ENCODE peak calls at places on chromosomes 5 and 9, in ten cellular contexts. One of them, this sample, is unnamed.

GRCh38 chr5:9354336-9355081 is 191.4 kb downstream of the SEMA5A start:
- DNase-seq in upper lobe of right lung: no peak
- DNase-seq in dermis microvascular lymphatic vessel endothelial cell: no peak
- DNase-seq in fibroblast of lung: no peak
- DNase-seq in RCC 7860: no peak
- DNase-seq in HT-29: no peak
- DNase-seq in NCI-H510A treated with DMSO at 0.1 percent for 48 hours: no peak
- DNase-seq in progenitor cell of endocrine pancreas: no peak
- DNase-seq in ovary: no peak
- DNase-seq in stimulated activated CD4-positive, alpha-beta T cell treated with anti-CD3 and anti-CD28 coated beads, Interleukin-2, amount 100 ng/mL, for 48 hours: no peak
- DNase-seq in this sample: no peak

GRCh38 chr5:109911731-109912130 is 222.0 kb downstream of the MAN2A1 start:
- DNase-seq in progenitor cell of endocrine pancreas: no peak
- DNase-seq in upper lobe of right lung: no peak
- DNase-seq in RCC 7860: no peak
- DNase-seq in dermis microvascular lymphatic vessel endothelial cell: no peak
- DNase-seq in fibroblast of lung: peak; percentile 51
- DNase-seq in ovary: no peak
- DNase-seq in stimulated activated CD4-positive, alpha-beta T cell treated with anti-CD3 and anti-CD28 coated beads, Interleukin-2, amount 100 ng/mL, for 48 hours: no peak
- DNase-seq in NCI-H510A treated with DMSO at 0.1 percent for 48 hours: no peak
- DNase-seq in HT-29: no peak
- DNase-seq in this sample: no peak

GRCh38 chr5:96377167-96377566 is 55.9 kb downstream of the PCSK1 start:
- DNase-seq in upper lobe of right lung: no peak
- DNase-seq in progenitor cell of endocrine pancreas: no peak
- DNase-seq in stimulated activated CD4-positive, alpha-beta T cell treated with anti-CD3 and anti-CD28 coated beads, Interleukin-2, amount 100 ng/mL, for 48 hours: no peak
- DNase-seq in HT-29: no peak
- DNase-seq in ovary: no peak
- DNase-seq in dermis microvascular lymphatic vessel endothelial cell: no peak
- DNase-seq in RCC 7860: no peak
- DNase-seq in NCI-H510A treated with DMSO at 0.1 percent for 48 hours: no peak
- DNase-seq in fibroblast of lung: peak; percentile 15
- DNase-seq in this sample: no peak

GRCh38 chr9:93193373-93193725 is 9.4 kb downstream of the WNK2 start:
- DNase-seq in NCI-H510A treated with DMSO at 0.1 percent for 48 hours: peak; percentile 73
- DNase-seq in ovary: no peak
- DNase-seq in fibroblast of lung: no peak
- DNase-seq in RCC 7860: no peak
- DNase-seq in stimulated activated CD4-positive, alpha-beta T cell treated with anti-CD3 and anti-CD28 coated beads, Interleukin-2, amount 100 ng/mL, for 48 hours: no peak
- DNase-seq in HT-29: peak; percentile 55
- DNase-seq in upper lobe of right lung: no peak
- DNase-seq in progenitor cell of endocrine pancreas: peak; percentile 49
- DNase-seq in dermis microvascular lymphatic vessel endothelial cell: no peak
- DNase-seq in this sample: no peak

GRCh38 chr5:121748690-121749089 is 103.0 kb upstream of the FTMT start:
- DNase-seq in fibroblast of lung: no peak
- DNase-seq in dermis microvascular lymphatic vessel endothelial cell: no peak
- DNase-seq in upper lobe of right lung: no peak
- DNase-seq in RCC 7860: no peak
- DNase-seq in NCI-H510A treated with DMSO at 0.1 percent for 48 hours: no peak
- DNase-seq in stimulated activated CD4-positive, alpha-beta T cell treated with anti-CD3 and anti-CD28 coated beads, Interleukin-2, amount 100 ng/mL, for 48 hours: no peak
- DNase-seq in HT-29: no peak
- DNase-seq in progenitor cell of endocrine pancreas: no peak
- DNase-seq in ovary: no peak
- DNase-seq in this sample: no peak

GRCh38 chr5:169290895-169291294 is 10.0 kb downstream of the SLIT3 start:
- DNase-seq in dermis microvascular lymphatic vessel endothelial cell: no peak
- DNase-seq in NCI-H510A treated with DMSO at 0.1 percent for 48 hours: peak; percentile 5
- DNase-seq in HT-29: no peak
- DNase-seq in stimulated activated CD4-positive, alpha-beta T cell treated with anti-CD3 and anti-CD28 coated beads, Interleukin-2, amount 100 ng/mL, for 48 hours: no peak
- DNase-seq in ovary: no peak
- DNase-seq in upper lobe of right lung: no peak
- DNase-seq in progenitor cell of endocrine pancreas: no peak
- DNase-seq in RCC 7860: peak; percentile 27
- DNase-seq in fibroblast of lung: peak; percentile 52
- DNase-seq in this sample: no peak

GRCh38 chr5:28678899-28679298 is 1640.5 kb upstream of the CDH9 start:
- DNase-seq in stimulated activated CD4-positive, alpha-beta T cell treated with anti-CD3 and anti-CD28 coated beads, Interleukin-2, amount 100 ng/mL, for 48 hours: no peak
- DNase-seq in NCI-H510A treated with DMSO at 0.1 percent for 48 hours: no peak
- DNase-seq in progenitor cell of endocrine pancreas: no peak
- DNase-seq in ovary: no peak
- DNase-seq in RCC 7860: no peak
- DNase-seq in HT-29: no peak
- DNase-seq in upper lobe of right lung: no peak
- DNase-seq in dermis microvascular lymphatic vessel endothelial cell: no peak
- DNase-seq in fibroblast of lung: no peak
- DNase-seq in this sample: no peak

GRCh38 chr5:93385665-93386064 is 195.4 kb downstream of the NR2F1-AS1 start:
- DNase-seq in RCC 7860: no peak
- DNase-seq in ovary: no peak
- DNase-seq in HT-29: no peak
- DNase-seq in NCI-H510A treated with DMSO at 0.1 percent for 48 hours: no peak
- DNase-seq in dermis microvascular lymphatic vessel endothelial cell: no peak
- DNase-seq in fibroblast of lung: peak; percentile 72
- DNase-seq in upper lobe of right lung: no peak
- DNase-seq in stimulated activated CD4-positive, alpha-beta T cell treated with anti-CD3 and anti-CD28 coated beads, Interleukin-2, amount 100 ng/mL, for 48 hours: no peak
- DNase-seq in progenitor cell of endocrine pancreas: no peak
- DNase-seq in this sample: no peak

GRCh38 chr5:83066548-83067110 is 10.6 kb downstream of the TMEM167A start:
- DNase-seq in stimulated activated CD4-positive, alpha-beta T cell treated with anti-CD3 and anti-CD28 coated beads, Interleukin-2, amount 100 ng/mL, for 48 hours: no peak
- DNase-seq in upper lobe of right lung: no peak
- DNase-seq in dermis microvascular lymphatic vessel endothelial cell: no peak
- DNase-seq in progenitor cell of endocrine pancreas: no peak
- DNase-seq in NCI-H510A treated with DMSO at 0.1 percent for 48 hours: no peak
- DNase-seq in fibroblast of lung: no peak
- DNase-seq in ovary: no peak
- DNase-seq in RCC 7860: no peak
- DNase-seq in HT-29: no peak
- DNase-seq in this sample: peak; percentile 11